ENCODE peak calls at places on chromosome 14, in nine cellular contexts. One of them, this sample, is unnamed.

GRCh38 chr14:50744242-50744641 is 76.1 kb upstream of the SAV1 start:
- DNase-seq in A549: no peak
- DNase-seq in testis: no peak
- DNase-seq in GM12891: no peak
- DNase-seq in IMR-90: peak; percentile 28
- DNase-seq in ovary: no peak
- DNase-seq in right lobe of liver: no peak
- DNase-seq in uterus: no peak
- DNase-seq in sigmoid colon: no peak
- DNase-seq in this sample: no peak

GRCh38 chr14:98578204-98578603 is 693.8 kb downstream of the BCL11B start:
- DNase-seq in ovary: no peak
- DNase-seq in uterus: no peak
- DNase-seq in sigmoid colon: no peak
- DNase-seq in right lobe of liver: no peak
- DNase-seq in testis: no peak
- DNase-seq in IMR-90: no peak
- DNase-seq in A549: peak; percentile 13
- DNase-seq in GM12891: no peak
- DNase-seq in this sample: no peak

GRCh38 chr14:101255765-101256125 is 305.6 kb upstream of the DIO3 start:
- DNase-seq in testis: no peak
- DNase-seq in uterus: no peak
- DNase-seq in sigmoid colon: no peak
- DNase-seq in GM12891: no peak
- DNase-seq in right lobe of liver: no peak
- DNase-seq in ovary: no peak
- DNase-seq in IMR-90: no peak
- DNase-seq in A549: no peak
- DNase-seq in this sample: no peak

GRCh38 chr14:26729851-26730250 is 132.0 kb upstream of the NOVA1 start:
- DNase-seq in testis: no peak
- DNase-seq in IMR-90: no peak
- DNase-seq in A549: no peak
- DNase-seq in sigmoid colon: no peak
- DNase-seq in right lobe of liver: no peak
- DNase-seq in uterus: no peak
- DNase-seq in GM12891: no peak
- DNase-seq in ovary: no peak
- DNase-seq in this sample: no peak

GRCh38 chr14:96038920-96039632 is at the start of gene C14orf132:
- DNase-seq in testis: peak; percentile 68
- DNase-seq in GM12891: peak; percentile 36
- DNase-seq in A549: peak; percentile 30
- DNase-seq in uterus: peak; percentile 84
- DNase-seq in sigmoid colon: peak; percentile 85
- DNase-seq in IMR-90: peak; percentile 48
- DNase-seq in ovary: peak; percentile 61
- DNase-seq in right lobe of liver: peak; percentile 88
- DNase-seq in this sample: no peak

GRCh38 chr14:104888489-104889373 is 23.7 kb downstream of the CEP170B start:
- DNase-seq in IMR-90: no peak
- DNase-seq in testis: peak; percentile 12
- DNase-seq in ovary: no peak
- DNase-seq in right lobe of liver: no peak
- DNase-seq in A549: no peak
- DNase-seq in sigmoid colon: peak; percentile 54
- DNase-seq in GM12891: no peak
- DNase-seq in uterus: peak; percentile 13
- DNase-seq in this sample: no peak

GRCh38 chr14:40784860-40785259 is 821.8 kb upstream of the LRFN5 start:
- DNase-seq in right lobe of liver: no peak
- DNase-seq in ovary: no peak
- DNase-seq in testis: no peak
- DNase-seq in A549: no peak
- DNase-seq in sigmoid colon: no peak
- DNase-seq in GM12891: no peak
- DNase-seq in uterus: no peak
- DNase-seq in IMR-90: no peak
- DNase-seq in this sample: no peak

GRCh38 chr14:39956372-39956771 is 524.1 kb upstream of the FBXO33 start:
- DNase-seq in uterus: no peak
- DNase-seq in A549: peak; percentile 9
- DNase-seq in ovary: no peak
- DNase-seq in IMR-90: no peak
- DNase-seq in GM12891: no peak
- DNase-seq in sigmoid colon: no peak
- DNase-seq in right lobe of liver: no peak
- DNase-seq in testis: no peak
- DNase-seq in this sample: no peak

DNA sequence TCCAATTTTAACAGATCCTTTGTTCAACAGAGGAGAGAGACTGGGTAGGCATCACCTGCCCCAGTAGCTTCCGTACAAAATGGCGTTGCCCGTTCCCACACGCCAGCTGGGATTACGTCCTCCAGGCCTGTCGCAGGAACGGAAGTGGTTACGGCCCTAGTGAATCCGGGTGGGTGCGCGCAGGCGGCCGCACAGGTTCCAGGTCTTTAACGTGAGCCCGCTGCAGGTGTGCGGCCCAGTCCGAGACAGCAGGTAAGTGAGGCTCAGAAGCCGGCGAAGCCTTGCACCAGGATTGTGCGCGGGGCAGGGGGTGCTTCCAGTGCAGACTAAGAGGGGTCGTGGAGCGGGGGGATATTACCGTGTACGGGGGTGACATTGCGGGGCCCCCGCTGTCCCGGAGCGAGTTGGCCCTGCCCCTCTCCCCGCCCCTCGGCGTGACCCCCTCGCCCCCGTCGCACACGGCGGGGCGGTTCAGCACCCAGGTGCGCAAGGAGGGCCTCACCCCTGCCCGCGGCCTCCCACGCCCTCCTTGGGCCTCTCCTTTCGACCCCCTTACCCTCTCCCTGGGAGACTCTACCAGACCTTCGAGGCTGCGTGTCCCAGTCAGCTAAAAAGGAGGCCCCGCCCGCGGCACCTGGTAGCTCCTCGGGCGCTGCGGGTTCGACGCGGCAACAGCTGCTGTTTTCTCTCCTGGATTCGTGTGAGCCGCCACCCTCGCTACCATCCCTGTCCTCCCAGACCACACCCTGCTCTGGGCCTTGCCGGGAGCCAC is at the start of gene EXD2:
- DNase-seq in ovary: peak; percentile 86
- DNase-seq in sigmoid colon: peak; percentile 94
- DNase-seq in uterus: peak; percentile 86
- DNase-seq in testis: peak; percentile 94
- DNase-seq in A549: peak; percentile 94
- DNase-seq in IMR-90: peak; percentile 80
- DNase-seq in GM12891: peak; percentile 84
- DNase-seq in right lobe of liver: peak; percentile 92
- DNase-seq in this sample: peak; percentile 36
- TF ChIP-seq POLR2A in ovary: peak; percentile 25
- TF ChIP-seq POLR2A in sigmoid colon: no peak
- TF ChIP-seq POLR2A in uterus: peak; percentile 35
- TF ChIP-seq POLR2A in testis: no peak
- TF ChIP-seq POLR2A in A549: peak; percentile 22
- TF ChIP-seq POLR2A in IMR-90: no peak
- TF ChIP-seq POLR2A in GM12891: peak; percentile 72
- TF ChIP-seq POLR2A in right lobe of liver: peak; percentile 54
- TF ChIP-seq POLR2A in this sample: no peak

DNA sequence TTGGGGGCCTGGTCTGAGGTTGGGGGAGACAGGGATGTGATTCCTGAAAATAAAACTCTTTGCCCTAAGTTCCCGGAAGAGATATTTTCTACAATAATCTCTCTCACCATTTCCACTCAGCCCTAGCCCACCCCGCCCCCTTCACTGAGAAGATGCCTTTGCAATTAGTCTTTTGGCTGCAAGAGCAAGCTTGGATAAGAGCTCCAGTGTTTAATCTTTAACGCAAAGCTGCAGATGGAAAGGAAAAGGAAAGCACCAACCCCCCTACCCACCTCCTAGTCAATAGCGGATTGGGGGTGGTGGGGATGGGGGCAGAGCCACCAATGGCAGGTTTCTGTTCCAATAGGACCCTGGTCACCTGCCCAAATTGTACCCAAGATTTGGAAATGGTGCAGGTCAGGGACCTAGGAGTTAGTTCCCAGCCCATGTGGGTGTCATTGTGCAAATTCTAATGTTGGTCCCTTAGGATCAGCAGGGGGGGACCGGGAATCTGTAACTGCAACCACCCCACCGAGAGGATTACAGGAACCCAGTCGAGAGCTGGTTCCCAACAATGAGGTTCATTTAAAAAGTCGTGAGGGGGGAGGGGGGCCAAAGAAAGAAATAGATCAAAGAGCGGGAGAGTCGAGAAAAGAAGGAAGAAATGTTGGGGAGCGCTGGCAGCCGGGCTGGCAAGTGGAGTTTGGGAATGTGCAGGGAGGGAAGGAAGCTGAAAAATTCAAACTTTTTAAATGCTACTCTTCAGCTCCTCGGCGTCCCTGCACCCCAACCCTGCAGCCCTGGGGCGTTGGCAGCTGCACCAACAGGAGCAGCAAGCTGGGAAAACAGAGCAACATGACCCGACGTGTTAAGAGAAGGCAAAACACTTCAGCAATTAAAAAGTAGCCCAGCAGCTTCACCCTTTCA is 1.5 kb downstream of the ZFP36L1 start:
- DNase-seq in ovary: no peak
- DNase-seq in right lobe of liver: no peak
- DNase-seq in uterus: no peak
- DNase-seq in sigmoid colon: no peak
- DNase-seq in A549: peak; percentile 38
- DNase-seq in GM12891: no peak
- DNase-seq in testis: peak; percentile 28
- DNase-seq in IMR-90: no peak
- DNase-seq in this sample: no peak
- TF ChIP-seq POLR2A in ovary: no peak
- TF ChIP-seq POLR2A in right lobe of liver: no peak
- TF ChIP-seq POLR2A in uterus: no peak
- TF ChIP-seq POLR2A in sigmoid colon: peak; percentile 24
- TF ChIP-seq POLR2A in A549: no peak
- TF ChIP-seq POLR2A in GM12891: no peak
- TF ChIP-seq POLR2A in testis: no peak
- TF ChIP-seq POLR2A in IMR-90: no peak
- TF ChIP-seq POLR2A in this sample: peak; percentile 0

GRCh38 chr14:37196604-37197420 is 925 bp upstream of the MIPOL1 start:
- DNase-seq in GM12891: no peak
- DNase-seq in uterus: no peak
- DNase-seq in testis: no peak
- DNase-seq in A549: no peak
- DNase-seq in IMR-90: no peak
- DNase-seq in right lobe of liver: no peak
- DNase-seq in ovary: no peak
- DNase-seq in sigmoid colon: no peak
- DNase-seq in this sample: no peak

GRCh38 chr14:37197421-37198272 is at the start of gene MIPOL1:
- DNase-seq in testis: peak; percentile 88
- DNase-seq in right lobe of liver: peak; percentile 92
- DNase-seq in uterus: peak; percentile 89
- DNase-seq in ovary: peak; percentile 85
- DNase-seq in A549: peak; percentile 89
- DNase-seq in GM12891: no peak
- DNase-seq in IMR-90: peak; percentile 90
- DNase-seq in sigmoid colon: peak; percentile 92
- DNase-seq in this sample: no peak

GRCh38 chr14:37201724-37202123 is 4.0 kb downstream of the MIPOL1 start:
- DNase-seq in uterus: no peak
- DNase-seq in IMR-90: no peak
- DNase-seq in testis: no peak
- DNase-seq in ovary: no peak
- DNase-seq in GM12891: no peak
- DNase-seq in A549: no peak
- DNase-seq in right lobe of liver: no peak
- DNase-seq in sigmoid colon: no peak
- DNase-seq in this sample: no peak

GRCh38 chr14:37198273-37198598 is 499 bp downstream of the MIPOL1 start:
- DNase-seq in testis: no peak
- DNase-seq in uterus: no peak
- DNase-seq in GM12891: no peak
- DNase-seq in A549: no peak
- DNase-seq in IMR-90: no peak
- DNase-seq in ovary: no peak
- DNase-seq in sigmoid colon: no peak
- DNase-seq in right lobe of liver: no peak
- DNase-seq in this sample: no peak

DNA sequence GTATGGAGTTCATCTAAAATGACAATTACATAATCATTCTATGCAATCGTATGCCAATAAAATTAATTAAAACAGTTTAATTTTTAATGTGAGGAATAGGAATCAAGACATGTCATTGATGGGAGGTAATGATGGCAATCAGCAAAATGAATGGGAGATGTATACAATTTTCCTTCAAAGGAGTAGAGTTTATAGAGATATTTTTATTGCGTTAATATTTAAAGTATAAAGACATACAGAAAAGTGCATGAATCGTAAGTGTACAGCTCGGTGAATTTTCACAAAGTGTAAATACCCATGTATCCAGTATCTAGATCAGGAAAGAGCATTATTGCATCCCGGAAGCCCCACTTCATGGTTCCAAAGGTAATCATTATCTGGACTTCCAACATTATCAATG is 1.2 kb downstream of the MIPOL1 start:
- DNase-seq in IMR-90: no peak
- DNase-seq in A549: no peak
- DNase-seq in uterus: no peak
- DNase-seq in sigmoid colon: no peak
- DNase-seq in right lobe of liver: no peak
- DNase-seq in ovary: no peak
- DNase-seq in testis: no peak
- DNase-seq in GM12891: no peak
- DNase-seq in this sample: no peak
- TF ChIP-seq POLR2A in IMR-90: no peak
- TF ChIP-seq POLR2A in A549: no peak
- TF ChIP-seq POLR2A in uterus: no peak
- TF ChIP-seq POLR2A in sigmoid colon: no peak
- TF ChIP-seq POLR2A in right lobe of liver: no peak
- TF ChIP-seq POLR2A in ovary: no peak
- TF ChIP-seq POLR2A in testis: no peak
- TF ChIP-seq POLR2A in GM12891: no peak
- TF ChIP-seq POLR2A in this sample: no peak

GRCh38 chr14:22797017-22797917 is 18.0 kb downstream of the SLC7A7 start:
- DNase-seq in testis: no peak
- DNase-seq in A549: no peak
- DNase-seq in sigmoid colon: no peak
- DNase-seq in ovary: no peak
- DNase-seq in IMR-90: no peak
- DNase-seq in uterus: no peak
- DNase-seq in right lobe of liver: no peak
- DNase-seq in GM12891: no peak
- DNase-seq in this sample: no peak

GRCh38 chr14:22796087-22796707 is 19.0 kb downstream of the SLC7A7 start:
- DNase-seq in IMR-90: no peak
- DNase-seq in ovary: no peak
- DNase-seq in right lobe of liver: no peak
- DNase-seq in testis: no peak
- DNase-seq in uterus: no peak
- DNase-seq in sigmoid colon: no peak
- DNase-seq in GM12891: no peak
- DNase-seq in A549: no peak
- DNase-seq in this sample: no peak

GRCh38 chr14:22793976-22794375 is 21.3 kb downstream of the SLC7A7 start:
- DNase-seq in ovary: no peak
- DNase-seq in A549: no peak
- DNase-seq in IMR-90: no peak
- DNase-seq in uterus: no peak
- DNase-seq in sigmoid colon: no peak
- DNase-seq in testis: no peak
- DNase-seq in right lobe of liver: no peak
- DNase-seq in GM12891: no peak
- DNase-seq in this sample: no peak

GRCh38 chr14:22792158-22792557 is 23.1 kb downstream of the SLC7A7 start:
- DNase-seq in GM12891: no peak
- DNase-seq in sigmoid colon: no peak
- DNase-seq in IMR-90: no peak
- DNase-seq in A549: no peak
- DNase-seq in right lobe of liver: no peak
- DNase-seq in testis: no peak
- DNase-seq in ovary: no peak
- DNase-seq in uterus: no peak
- DNase-seq in this sample: no peak

GRCh38 chr14:22794533-22794932 is 20.7 kb downstream of the SLC7A7 start:
- DNase-seq in right lobe of liver: no peak
- DNase-seq in A549: no peak
- DNase-seq in uterus: no peak
- DNase-seq in sigmoid colon: no peak
- DNase-seq in ovary: no peak
- DNase-seq in testis: no peak
- DNase-seq in IMR-90: no peak
- DNase-seq in GM12891: no peak
- DNase-seq in this sample: no peak
- TF ChIP-seq POLR2A in right lobe of liver: no peak
- TF ChIP-seq POLR2A in A549: no peak
- TF ChIP-seq POLR2A in uterus: no peak
- TF ChIP-seq POLR2A in sigmoid colon: no peak
- TF ChIP-seq POLR2A in ovary: no peak
- TF ChIP-seq POLR2A in testis: no peak
- TF ChIP-seq POLR2A in IMR-90: no peak
- TF ChIP-seq POLR2A in GM12891: no peak
- TF ChIP-seq POLR2A in this sample: no peak

This sample was measured in esophagus squamous epithelium.